ENCODE peak calls at places on chromosomes 1 and 21, in nine cellular contexts. J, R, Q, X, B, A, G, N and U are unnamed samples.

GRCh38 chr1:200628223-200628868 is 7.8 kb upstream of the KIF14 start:
- DNase-seq in J (no peak), R (no peak), Q (no peak), X (no peak), B (peak; percentile 52), A (no peak), G (no peak), N (peak; percentile 11), U (peak; percentile 62)

GRCh38 chr1:145991799-145992412 is 4.5 kb downstream of the TXNIP start:
- DNase-seq in J (no peak), R (no peak), Q (no peak), X (peak; percentile 29), B (no peak), A (peak; percentile 59), G (no peak), N (no peak), U (no peak)

GRCh38 chr21:16419188-16419874 is 689.5 kb downstream of the USP25 start:
- DNase-seq in J (no peak), R (no peak), Q (no peak), X (peak; percentile 79), B (no peak), A (peak; percentile 82), G (no peak), N (no peak), U (no peak)

GRCh38 chr1:206560021-206560716 is 52.1 kb downstream of the EIF2D start:
- DNase-seq in J (no peak), R (no peak), Q (no peak), X (no peak), B (no peak), A (no peak), G (no peak), N (no peak), U (no peak)

GRCh38 chr1:71843023-71843422 is 439.3 kb downstream of the NEGR1 start:
- DNase-seq in J (no peak), R (no peak), Q (no peak), X (no peak), B (no peak), A (no peak), G (no peak), N (no peak), U (no peak)

GRCh38 chr1:8362701-8363101 is 44.8 kb downstream of the SLC45A1 start:
- DNase-seq in J (no peak), R (no peak), Q (no peak), X (no peak), B (no peak), A (no peak), G (no peak), N (no peak), U (no peak)

GRCh38 chr1:6730473-6730872 is 28.9 kb upstream of the DNAJC11 start:
- DNase-seq in J (no peak), R (no peak), Q (no peak), X (no peak), B (no peak), A (no peak), G (no peak), N (no peak), U (no peak)

GRCh38 chr1:32539584-32540571 is 651 bp downstream of the ZBTB8A start:
- DNase-seq in J (peak; percentile 82), R (no peak), Q (peak; percentile 26), X (no peak), B (peak; percentile 5), A (peak; percentile 70), G (peak; percentile 34), N (no peak), U (peak; percentile 53)

GRCh38 chr1:170461762-170462384 is 70.1 kb upstream of the GORAB start:
- DNase-seq in J (no peak), R (no peak), Q (peak; percentile 94), X (peak; percentile 96), B (no peak), A (peak; percentile 63), G (no peak), N (no peak), U (no peak)

GRCh38 chr1:20373286-20373685 is 82.6 kb downstream of the VWA5B1 start:
- DNase-seq in J (no peak), R (no peak), Q (no peak), X (no peak), B (no peak), A (no peak), G (no peak), N (no peak), U (no peak)

GRCh38 chr1:181626252-181626938 is 143.1 kb downstream of the CACNA1E start:
- DNase-seq in J (no peak), R (no peak), Q (no peak), X (no peak), B (no peak), A (no peak), G (no peak), N (no peak), U (no peak)

GRCh38 chr1:17916702-17917101 is 161.6 kb downstream of the ACTL8 start:
- DNase-seq in J (no peak), R (no peak), Q (no peak), X (no peak), B (no peak), A (no peak), G (no peak), N (no peak), U (no peak)

GRCh38 chr1:214853340-214853739 is 229.2 kb upstream of the KCNK2 start:
- DNase-seq in J (no peak), R (no peak), Q (no peak), X (no peak), B (no peak), A (no peak), G (no peak), N (no peak), U (no peak)

GRCh38 chr1:2630498-2631135 is 2.2 kb downstream of the MMEL1 start:
- DNase-seq in J (no peak), R (no peak), Q (no peak), X (no peak), B (no peak), A (no peak), G (no peak), N (no peak), U (no peak)

GRCh38 chr1:211726467-211726866 is 51.0 kb upstream of the NEK2 start:
- DNase-seq in J (no peak), R (no peak), Q (no peak), X (no peak), B (no peak), A (no peak), G (no peak), N (no peak), U (no peak)